ENCODE peak calls at places on chromosome 11, in nine cellular contexts. F, S, Z, K, C, P, A, V and N are unnamed samples.

GRCh38 chr11:130121430-130121978 is 38.1 kb upstream of the ST14 start:
- DNase-seq in S (peak), K (no peak), P (no peak), C (no peak), Z (no peak), A (no peak), F (peak), V (peak), N (no peak)

GRCh38 chr11:76861490-76861953 is 804 bp downstream of the ACER3 start:
- DNase-seq in K (no peak), Z (no peak), P (no peak), F (no peak), C (peak), A (no peak), S (no peak), V (no peak), N (no peak)

GRCh38 chr11:12381875-12382274 is 4.5 kb downstream of the PARVA start:
- DNase-seq in A (no peak), Z (no peak), S (no peak), C (no peak), V (no peak), K (no peak), F (no peak), P (no peak), N (no peak)

GRCh38 chr11:105135873-105136272 is 3.7 kb downstream of the CARD18 start:
- DNase-seq in P (no peak), Z (no peak), K (no peak), V (no peak), C (no peak), A (no peak), F (no peak), S (no peak), N (no peak)

GRCh38 chr11:105144887-105145286 is 5.3 kb upstream of the CARD18 start:
- DNase-seq in Z (no peak), K (no peak), P (no peak), S (peak), C (no peak), V (no peak), A (no peak), F (peak), N (no peak)

GRCh38 chr11:57340228-57340627 is 2.1 kb downstream of the P2RX3 start:
- DNase-seq in A (no peak), K (no peak), P (no peak), C (peak), F (no peak), Z (no peak), S (peak), V (no peak), N (no peak)

GRCh38 chr11:80980221-80980620 is 1539.4 kb upstream of the TENM4 start:
- DNase-seq in F (peak), S (no peak), C (no peak), P (no peak), Z (no peak), V (peak), A (no peak), K (no peak), N (no peak)

GRCh38 chr11:62879554-62879953 is 1.1 kb upstream of the SLC3A2 start:
- DNase-seq in A (no peak), C (peak), V (no peak), P (no peak), S (peak), Z (no peak), F (peak), K (no peak), N (peak)

GRCh38 chr11:12008790-12009616 is 577 bp upstream of the DKK3 start:
- DNase-seq in V (no peak), S (peak), C (peak), F (peak), Z (peak), K (no peak), P (peak), A (peak), N (peak)

GRCh38 chr11:130037881-130038601 is 31.7 kb upstream of the APLP2 start:
- DNase-seq in V (peak), Z (no peak), A (no peak), P (no peak), C (peak), F (peak), K (no peak), S (peak), N (no peak)

GRCh38 chr11:122128146-122128545 is 12.1 kb upstream of the BLID start:
- DNase-seq in A (no peak), C (no peak), V (no peak), K (no peak), S (no peak), Z (no peak), F (no peak), P (no peak), N (no peak)

GRCh38 chr11:85821636-85822035 is 10.7 kb upstream of the SYTL2 start:
- DNase-seq in F (peak), C (no peak), S (no peak), A (peak), K (no peak), P (no peak), Z (no peak), V (peak), N (no peak)

GRCh38 chr11:68844376-68844775 is 2.7 kb upstream of the CPT1A start:
- DNase-seq in A (no peak), V (no peak), Z (no peak), P (no peak), F (no peak), S (no peak), K (no peak), C (no peak), N (no peak)

GRCh38 chr11:87437133-87437843 is 399.6 kb downstream of the TMEM135 start:
- DNase-seq in S (no peak), C (no peak), F (no peak), V (no peak), Z (no peak), P (no peak), K (no peak), A (no peak), N (no peak)

GRCh38 chr11:126346586-126346940 is 8.9 kb upstream of the ST3GAL4 start:
- DNase-seq in C (peak), K (no peak), A (no peak), P (no peak), F (no peak), Z (no peak), S (no peak), V (no peak), N (no peak)

GRCh38 chr11:108117746-108118371 is 3.5 kb upstream of the ACAT1 start:
- DNase-seq in V (no peak), P (no peak), Z (no peak), K (no peak), S (peak), A (no peak), F (peak), C (peak), N (no peak)

GRCh38 chr11:94537051-94537600 is 6.6 kb upstream of the FUT4 start:
- DNase-seq in K (no peak), A (no peak), Z (no peak), V (peak), P (no peak), S (peak), F (peak), C (no peak), N (no peak)

GRCh38 chr11:10418950-10419310 is 36.1 kb upstream of the AMPD3 start:
- DNase-seq in A (no peak), C (no peak), S (no peak), K (no peak), P (no peak), V (no peak), Z (no peak), F (peak), N (no peak)

GRCh38 chr11:31813961-31814868 is 3.1 kb upstream of the PAX6 start:
- DNase-seq in S (no peak), V (no peak), P (no peak), A (no peak), F (no peak), C (peak), K (no peak), Z (no peak), N (no peak)

GRCh38 chr11:77287615-77288273 is 13.7 kb downstream of the GDPD4 start:
- DNase-seq in A (no peak), C (no peak), Z (no peak), V (peak), K (no peak), F (peak), S (peak), P (no peak), N (no peak)

GRCh38 chr11:57379732-57380131 is 1.2 kb downstream of the PRG3 start:
- DNase-seq in Z (no peak), S (peak), C (peak), K (no peak), P (no peak), A (no peak), V (no peak), F (peak), N (no peak)

GRCh38 chr11:90243534-90243933 is 20.7 kb upstream of the CHORDC1 start:
- DNase-seq in F (no peak), V (no peak), P (no peak), S (no peak), Z (no peak), C (peak), A (no peak), K (no peak), N (no peak)

GRCh38 chr11:105937738-105938137 is 84.3 kb downstream of the MSANTD4 start:
- DNase-seq in K (no peak), F (peak), S (peak), A (no peak), V (peak), Z (no peak), P (no peak), C (peak), N (no peak)

GRCh38 chr11:128643661-128644060 is 50.2 kb upstream of the FLI1 start:
- DNase-seq in Z (no peak), A (no peak), C (peak), K (no peak), V (no peak), P (no peak), F (no peak), S (no peak), N (no peak)

GRCh38 chr11:94193288-94193687 is 64.6 kb downstream of the PANX1 start:
- DNase-seq in Z (peak), K (no peak), P (no peak), V (peak), A (no peak), S (peak), C (no peak), F (peak), N (no peak)

GRCh38 chr11:63505857-63506528 is at the start of gene LGALS12:
- DNase-seq in C (peak), Z (no peak), A (no peak), K (peak), S (peak), P (no peak), F (peak), V (no peak), N (no peak)

GRCh38 chr11:130162733-130163132 is 3.2 kb downstream of the ST14 start:
- DNase-seq in F (peak), C (no peak), A (peak), Z (peak), V (no peak), K (peak), P (no peak), S (peak), N (no peak)

GRCh38 chr11:47724041-47724729 is 9.0 kb upstream of the AGBL2 start:
- DNase-seq in V (peak), C (no peak), K (no peak), F (peak), P (peak), A (peak), Z (peak), S (peak), N (peak)

GRCh38 chr11:70205766-70206165 is 2.7 kb downstream of the FADD start:
- DNase-seq in F (no peak), Z (no peak), A (no peak), V (no peak), S (no peak), C (no peak), K (no peak), P (no peak), N (no peak)

GRCh38 chr11:17646451-17647145 is 72.8 kb upstream of the MYOD1 start:
- DNase-seq in K (no peak), P (no peak), A (no peak), Z (no peak), C (no peak), S (no peak), F (no peak), V (no peak), N (no peak)

GRCh38 chr11:119262668-119263351 is 54.1 kb downstream of the MCAM start:
- DNase-seq in A (no peak), P (no peak), V (peak), F (peak), S (peak), C (no peak), Z (no peak), K (no peak), N (no peak)
- H3K27ac ChIP-seq in A (peak), P (no peak), V (no peak), F (no peak), S (peak), C (no peak), Z (peak), K (no peak), N (no peak)

GRCh38 chr11:61392991-61393595 is 706 bp downstream of the TMEM216 start:
- DNase-seq in Z (peak), P (no peak), C (peak), A (no peak), S (peak), K (no peak), V (no peak), F (peak), N (no peak)
- TF ChIP-seq CTCF in Z (peak), P (no peak), C (peak), A (no peak), S (peak), K (no peak), V (peak), F (peak), N (no peak)

GRCh38 chr11:35380603-35381002 is 38.8 kb downstream of the SLC1A2 start:
- DNase-seq in F (no peak), S (no peak), V (peak), C (no peak), Z (no peak), K (no peak), P (no peak), A (no peak), N (no peak)
- H3K4me3 ChIP-seq in F (no peak), S (no peak), V (no peak), C (no peak), Z (no peak), K (no peak), P (no peak), A (no peak), N (no peak)

DNA sequence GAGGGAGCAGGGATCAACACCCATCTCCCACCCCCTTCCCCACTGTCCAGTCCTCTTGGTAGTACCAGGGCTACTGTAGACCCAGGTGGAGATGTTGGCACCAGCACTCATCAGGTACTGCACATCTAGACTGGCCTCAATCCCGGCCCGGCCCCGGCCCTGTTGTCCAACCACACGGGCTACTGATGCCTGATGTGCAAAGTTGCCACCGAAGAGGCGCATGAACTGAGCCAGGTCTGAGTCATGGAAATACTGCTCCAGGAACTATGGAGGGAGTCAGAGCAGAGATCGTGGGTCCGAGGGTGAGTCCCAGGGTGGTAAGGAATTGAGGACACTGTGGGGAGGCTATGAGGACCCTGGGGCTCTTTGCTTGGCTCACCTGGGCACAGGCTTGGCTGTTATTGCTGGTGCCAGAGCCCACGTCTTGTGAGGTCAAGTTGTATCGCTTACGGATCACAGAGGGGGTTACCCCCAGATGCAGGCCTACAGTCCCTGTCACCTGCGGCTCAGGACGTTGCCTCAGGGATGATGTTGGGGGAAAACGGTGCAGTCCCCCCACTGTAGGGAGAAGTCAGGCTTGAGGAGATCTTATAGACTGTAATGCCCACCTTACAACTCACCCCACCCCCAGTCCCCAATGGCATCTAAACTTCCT is 2.5 kb downstream of the TPP1 start:
- DNase-seq in A (no peak), Z (peak), P (no peak), K (no peak), F (no peak), C (no peak), V (no peak), S (no peak), N (no peak)
- H3K27ac ChIP-seq in A (no peak), Z (no peak), P (no peak), K (peak), F (no peak), C (no peak), V (peak), S (no peak), N (no peak)

GRCh38 chr11:61657566-61657965 is 22.6 kb upstream of the DAGLA start:
- DNase-seq in F (no peak), P (no peak), S (peak), C (no peak), A (no peak), V (no peak), K (no peak), Z (no peak), N (no peak)
- TF ChIP-seq CTCF in F (no peak), P (no peak), S (no peak), C (no peak), A (no peak), V (no peak), K (no peak), Z (no peak), N (no peak)

DNA sequence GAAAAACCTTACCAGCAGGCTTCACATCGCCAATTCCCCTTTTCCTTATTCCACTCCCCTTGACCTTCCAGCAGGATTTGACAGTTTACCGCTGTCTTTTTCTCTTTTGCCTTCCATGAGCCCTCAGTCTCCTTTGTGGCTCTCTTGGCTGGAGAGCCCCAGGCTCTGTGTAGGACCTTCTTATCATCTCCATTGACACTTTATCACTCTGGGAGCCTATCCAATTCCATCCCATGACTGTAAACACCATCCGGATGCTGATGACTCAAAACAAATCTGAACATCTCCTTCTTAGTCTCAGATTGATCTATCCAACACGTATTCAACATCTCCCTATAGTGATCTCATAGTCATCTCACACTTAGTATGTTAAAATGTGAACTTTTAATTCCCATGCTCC is 36.0 kb downstream of the HTR3A start:
- DNase-seq in A (no peak), F (no peak), S (no peak), P (no peak), Z (no peak), K (no peak), C (no peak), V (no peak), N (no peak)
- H3K4me3 ChIP-seq in A (no peak), F (no peak), S (no peak), P (no peak), Z (no peak), K (no peak), C (no peak), V (no peak), N (no peak)

GRCh38 chr11:75467881-75468280 is 34.9 kb upstream of the KLHL35 start:
- DNase-seq in A (no peak), Z (no peak), K (peak), P (no peak), S (no peak), F (no peak), V (no peak), C (no peak), N (no peak)
- H3K27ac ChIP-seq in A (no peak), Z (peak), K (no peak), P (peak), S (no peak), F (no peak), V (no peak), C (no peak), N (no peak)